ENCODE peak calls at places on chromosomes 13 and 19, in nine cellular contexts. D is nephron progenitor cell, R is Karpas-422, Y is anterior cingulate cortex, C is osteocyte, O is C1 segment of cervical spinal cord, M is psoas muscle, Q is tibial nerve, N is NCI-H1105 treated with DMSO at 0.1 percent for 48 hours. E is an unnamed sample.

GRCh38 chr13:29457299-29457698 is 138.2 kb downstream of the SLC7A1 start:
- DNase-seq in M (no peak), D (no peak), O (no peak), C (no peak), N (no peak), Q (no peak), R (no peak), Y (no peak), E (no peak)

GRCh38 chr19:44904426-44904994 is 1.1 kb upstream of the APOE start:
- DNase-seq in Q (no peak), R (peak), Y (no peak), C (no peak), D (no peak), M (no peak), O (no peak), N (no peak), E (no peak)

GRCh38 chr13:50910483-50910805 is 853 bp downstream of the RNASEH2B start:
- DNase-seq in N (peak), O (no peak), Y (no peak), D (peak), R (no peak), Q (peak), M (no peak), C (no peak), E (peak)

GRCh38 chr13:20157387-20157786 is 3.5 kb downstream of the GJA3 start:
- DNase-seq in O (no peak), R (no peak), N (no peak), M (no peak), D (no peak), Y (no peak), C (no peak), Q (no peak), E (no peak)

GRCh38 chr13:25966086-25966485 is 85.7 kb downstream of the SHISA2 start:
- DNase-seq in M (no peak), Y (no peak), D (no peak), N (no peak), C (no peak), Q (no peak), R (no peak), O (no peak), E (no peak)

GRCh38 chr19:13152854-13153626 is 2.8 kb downstream of the IER2 start:
- DNase-seq in Y (peak), N (peak), M (peak), D (peak), C (peak), R (peak), Q (peak), O (peak), E (peak)

GRCh38 chr19:41225238-41226052 is 6.4 kb downstream of the AXL start:
- DNase-seq in Q (peak), N (no peak), C (no peak), M (peak), O (peak), Y (no peak), D (no peak), R (no peak), E (peak)

GRCh38 chr13:72255908-72256307 is 388.9 kb upstream of the DACH1 start:
- DNase-seq in D (peak), N (peak), O (no peak), R (no peak), Q (no peak), C (no peak), M (no peak), Y (no peak), E (peak)

GRCh38 chr19:43330726-43331434 is 22.6 kb upstream of the CD177 start:
- DNase-seq in Q (no peak), C (no peak), O (no peak), Y (no peak), M (no peak), D (no peak), N (no peak), R (no peak), E (no peak)

GRCh38 chr19:19262190-19263057 is 10.7 kb downstream of the TM6SF2 start:
- DNase-seq in D (peak), R (no peak), N (no peak), C (no peak), M (no peak), O (no peak), Q (no peak), Y (no peak), E (no peak)

GRCh38 chr13:46804391-46804815 is 7.4 kb upstream of the ESD start:
- DNase-seq in M (no peak), N (no peak), C (no peak), R (no peak), Y (no peak), O (no peak), Q (no peak), D (no peak), E (no peak)

GRCh38 chr13:46612258-46612657 is 59.3 kb downstream of the LRCH1 start:
- DNase-seq in D (no peak), R (no peak), O (no peak), Y (no peak), C (no peak), N (no peak), Q (no peak), M (no peak), E (no peak)

GRCh38 chr19:41862445-41862986 is 2.5 kb downstream of the RPS19 start:
- DNase-seq in O (no peak), N (no peak), C (no peak), R (no peak), D (no peak), Y (no peak), Q (no peak), M (no peak), E (no peak)

GRCh38 chr19:46365561-46365960 is 18.7 kb downstream of the PPP5C start:
- DNase-seq in D (no peak), M (no peak), Q (no peak), O (no peak), N (no peak), R (no peak), C (no peak), Y (no peak), E (no peak)

GRCh38 chr19:17944301-17944700 is 11.5 kb downstream of the CCDC124 start:
- DNase-seq in M (no peak), O (no peak), D (no peak), Y (no peak), Q (no peak), C (no peak), N (no peak), R (no peak), E (no peak)

GRCh38 chr13:49635599-49636433 is 7.5 kb downstream of the ARL11 start:
- DNase-seq in M (no peak), C (no peak), N (no peak), D (no peak), O (no peak), R (peak), Y (no peak), Q (peak), E (no peak)

GRCh38 chr13:51811046-51811445 is 7.1 kb upstream of the DHRS12 start:
- DNase-seq in M (no peak), D (no peak), N (peak), O (no peak), Q (no peak), Y (no peak), R (peak), C (no peak), E (no peak)

GRCh38 chr13:100537486-100537885 is 51.1 kb downstream of the GGACT start:
- DNase-seq in R (no peak), D (no peak), Y (no peak), M (no peak), Q (no peak), C (peak), O (no peak), N (no peak), E (no peak)